ENCODE peak calls at places on chromosomes 12 and 14, in four cellular contexts. F, V, M and X are unnamed samples.

GRCh38 chr12:87344699-87345098 is 684.5 kb downstream of the C12orf50 start:
- DNase-seq in F (no peak), V (no peak), M (no peak), X (peak; percentile 9)

GRCh38 chr12:26185532-26186320 is 9.6 kb upstream of the SSPN start:
- DNase-seq in F (no peak), V (no peak), M (no peak), X (peak; percentile 51)

GRCh38 chr12:6047249-6048227 is 76.9 kb downstream of the VWF start:
- DNase-seq in F (no peak), V (no peak), M (peak; percentile 99), X (no peak)

GRCh38 chr12:11652351-11653040 is 3.0 kb downstream of the ETV6 start:
- DNase-seq in F (no peak), V (no peak), M (peak; percentile 67), X (no peak)

GRCh38 chr12:64099430-64099829 is 122.7 kb downstream of the KICS2 start:
- DNase-seq in F (no peak), V (no peak), M (peak; percentile 96), X (no peak)

GRCh38 chr12:82682851-82683261 is 3.9 kb upstream of the TMTC2 start:
- DNase-seq in F (no peak), V (no peak), M (no peak), X (no peak)

GRCh38 chr14:54556535-54556934 is 10.4 kb upstream of the SAMD4A start:
- DNase-seq in F (no peak), V (no peak), M (no peak), X (peak; percentile 73)

GRCh38 chr12:122875590-122876220 is 20.2 kb downstream of the VPS37B start:
- DNase-seq in F (no peak), V (no peak), M (no peak), X (no peak)

GRCh38 chr12:20314325-20314724 is 54.0 kb upstream of the PDE3A start:
- DNase-seq in F (no peak), V (no peak), M (peak; percentile 21), X (no peak)

GRCh38 chr12:10497602-10498001 is 8.1 kb upstream of the EIF2S3B start:
- DNase-seq in F (no peak), V (no peak), M (no peak), X (no peak)

GRCh38 chr12:46998811-46999368 is 80.5 kb upstream of the PCED1B start:
- DNase-seq in F (no peak), V (no peak), M (peak; percentile 82), X (no peak)

GRCh38 chr12:57133916-57134315 is 5.6 kb downstream of the LRP1 start:
- DNase-seq in F (no peak), V (no peak), M (no peak), X (no peak)

GRCh38 chr12:51021694-51022093 is 4.5 kb downstream of the SLC11A2 start:
- DNase-seq in F (no peak), V (no peak), M (no peak), X (no peak)

GRCh38 chr12:78293039-78293686 is 462.5 kb downstream of the NAV3 start:
- DNase-seq in F (no peak), V (no peak), M (peak; percentile 28), X (no peak)

GRCh38 chr14:34254596-34254995 is 207.4 kb downstream of the SPTSSA start:
- DNase-seq in F (no peak), V (no peak), M (no peak), X (no peak)

GRCh38 chr12:29547151-29547561 is 49.7 kb upstream of the OVCH1 start:
- DNase-seq in F (no peak), V (no peak), M (peak; percentile 85), X (peak; percentile 57)

GRCh38 chr12:29545102-29545467 is 47.6 kb upstream of the OVCH1 start:
- DNase-seq in F (no peak), V (no peak), M (no peak), X (no peak)

GRCh38 chr12:29544428-29545101 is 47.1 kb upstream of the OVCH1 start:
- DNase-seq in F (no peak), V (no peak), M (no peak), X (no peak)

GRCh38 chr12:29546000-29546399 is 48.5 kb upstream of the OVCH1 start:
- DNase-seq in F (no peak), V (no peak), M (peak; percentile 18), X (peak; percentile 42)

DNA sequence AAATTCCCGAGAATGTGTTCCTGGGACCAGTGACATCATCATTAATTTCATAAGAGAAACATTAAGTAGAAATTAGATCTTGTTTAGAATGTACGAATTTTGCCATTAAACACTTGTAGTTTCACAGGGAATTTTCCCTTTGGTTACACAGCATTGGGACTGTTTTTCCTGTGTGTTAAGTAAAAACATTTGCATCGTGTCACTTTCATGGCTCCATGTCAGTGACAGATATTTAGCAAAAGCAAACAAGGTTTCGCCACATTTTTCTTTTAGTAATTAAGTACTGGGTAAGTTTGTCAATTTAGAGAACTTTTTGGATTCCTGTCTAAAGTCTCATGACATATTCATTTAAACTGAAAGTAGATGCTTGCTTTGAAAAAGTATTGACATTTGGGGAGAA is 45.5 kb upstream of the OVCH1 start:
- DNase-seq in F (no peak), V (no peak), M (no peak), X (no peak)
- H3K4me3 ChIP-seq in F (no peak overlapping the region), V (no peak overlapping the region), M (no peak overlapping the region), X (no peak overlapping the region)

GRCh38 chr12:115097406-115097805 is 413.4 kb upstream of the TBX3 start:
- DNase-seq in F (no peak), V (no peak), M (no peak), X (no peak)

GRCh38 chr12:115093261-115093660 is 409.3 kb upstream of the TBX3 start:
- DNase-seq in F (no peak), V (no peak), M (no peak), X (no peak)

GRCh38 chr12:115094163-115094816 is 410.3 kb upstream of the TBX3 start:
- DNase-seq in F (no peak), V (no peak), M (no peak), X (no peak)

GRCh38 chr12:115096673-115097349 is 412.8 kb upstream of the TBX3 start:
- DNase-seq in F (no peak), V (no peak), M (peak; percentile 45), X (peak; percentile 14)

GRCh38 chr12:115095073-115095748 is 411.2 kb upstream of the TBX3 start:
- DNase-seq in F (no peak), V (no peak), M (no peak), X (no peak)
- H3K4me2 ChIP-seq in F (no peak overlapping the region), V (no peak overlapping the region), M (no peak overlapping the region), X (no peak overlapping the region)

GRCh38 chr12:132071837-132072384 is 72.2 kb downstream of the DDX51 start:
- DNase-seq in F (no peak), V (no peak), M (no peak), X (no peak)
- H3K79me1 ChIP-seq in F (no peaks in the 10 kb centered on the region), V (no peaks in the 10 kb centered on the region), M (no peaks in the 10 kb centered on the region), X (no peaks in the 10 kb centered on the region)

DNA sequence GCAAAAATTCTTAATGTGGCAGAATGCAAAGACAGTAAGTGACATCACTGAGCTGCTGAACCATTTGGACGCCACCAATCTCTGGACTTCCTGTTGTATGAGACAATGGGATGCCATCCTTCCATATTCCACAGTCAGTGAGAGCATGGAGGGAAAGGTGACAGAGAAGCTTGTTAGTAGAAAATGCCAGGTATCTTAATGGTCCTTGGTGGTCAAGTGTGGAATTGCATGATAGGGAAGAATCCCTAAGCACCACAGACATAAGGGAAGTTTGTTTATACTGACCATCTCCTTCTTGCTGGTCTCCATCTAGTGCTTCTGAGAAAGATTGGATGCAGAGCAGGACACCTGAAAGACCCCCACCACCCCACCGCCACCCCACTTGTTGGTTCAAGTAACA is 1410.0 kb upstream of the TMEM132C start:
- DNase-seq in F (no peak), V (no peak), M (no peak), X (peak; percentile 40)
- H3K4me3 ChIP-seq in F (no peak overlapping the region), V (no peak overlapping the region), M (no peak overlapping the region), X (no peak overlapping the region)

GRCh38 chr14:35362441-35362840 is 42.1 kb downstream of the NFKBIA start:
- DNase-seq in F (no peak), V (no peak), M (no peak), X (no peak)

GRCh38 chr14:35365130-35366047 is 39.2 kb downstream of the NFKBIA start:
- DNase-seq in F (no peak), V (no peak), M (peak; percentile 92), X (peak; percentile 48)

GRCh38 chr14:35361141-35361480 is 43.4 kb downstream of the NFKBIA start:
- DNase-seq in F (no peak), V (no peak), M (no peak), X (no peak)

GRCh38 chr14:35366048-35366428 is 38.5 kb downstream of the NFKBIA start:
- DNase-seq in F (no peak), V (no peak), M (peak; percentile 74), X (no peak)

GRCh38 chr14:35362911-35363374 is 41.6 kb downstream of the NFKBIA start:
- DNase-seq in F (no peak), V (no peak), M (peak; percentile 88), X (no peak)
- H3K4me2 ChIP-seq in F (no peak overlapping the region), V (no peak overlapping the region), M (peak overlapping the region; percentile 28), X (no peak overlapping the region)

GRCh38 chr14:68634874-68635601 is 157.8 kb downstream of the ZFP36L1 start:
- DNase-seq in F (peak; percentile 28), V (no peak), M (no peak), X (no peak)
- H3K79me1 ChIP-seq in F (no peaks in the 10 kb centered on the region), V (no peaks in the 10 kb centered on the region), M (no peaks in the 10 kb centered on the region), X (no peaks in the 10 kb centered on the region)

DNA sequence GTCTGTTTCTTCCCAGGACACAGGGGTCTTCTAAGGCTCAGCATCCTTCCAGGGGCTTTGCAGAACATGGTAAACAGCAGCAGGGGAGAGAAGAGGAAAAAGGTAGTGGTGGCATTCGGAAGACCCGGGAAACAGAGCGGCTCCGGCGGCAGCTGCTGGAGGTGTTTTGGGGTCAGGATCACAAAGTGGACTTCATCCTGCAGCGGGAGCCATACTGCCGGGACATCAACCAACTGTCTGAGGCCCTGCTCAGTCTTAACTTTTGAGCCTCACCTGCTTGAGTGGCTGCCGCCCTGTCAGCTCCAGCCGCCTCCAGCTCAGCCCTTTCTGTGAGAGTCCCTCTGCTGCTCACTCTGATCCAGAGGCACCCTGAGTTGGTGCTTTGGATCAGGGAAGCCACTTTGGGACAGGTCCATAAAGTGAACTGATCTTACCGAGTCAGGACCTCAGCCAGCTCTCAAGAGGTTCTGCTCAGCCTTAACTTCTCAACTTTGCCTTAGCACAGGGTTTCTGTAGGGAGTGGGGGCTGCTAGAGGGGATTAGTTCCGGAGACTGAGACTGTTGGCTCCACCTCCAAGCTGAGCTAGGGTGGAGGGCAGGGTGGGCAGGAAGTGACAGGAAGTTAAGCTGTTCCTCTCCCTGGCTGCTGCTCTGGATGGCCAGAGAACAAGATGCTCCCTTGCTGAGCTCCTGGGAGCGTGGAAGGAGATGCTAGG is 5.4 kb downstream of the SDR39U1 start:
- DNase-seq in F (no peak), V (no peak), M (no peak), X (no peak)
- H3K4me3 ChIP-seq in F (no peak overlapping the region), V (no peak overlapping the region), M (no peak overlapping the region), X (no peak overlapping the region)

GRCh38 chr12:114221976-114222630 is 183.8 kb downstream of the TBX5 start:
- DNase-seq in F (no peak), V (no peak), M (no peak), X (peak; percentile 28)

GRCh38 chr12:114220311-114220710 is 185.6 kb downstream of the TBX5 start:
- DNase-seq in F (no peak), V (no peak), M (no peak), X (peak; percentile 32)

GRCh38 chr12:114218136-114218535 is 187.8 kb downstream of the TBX5 start:
- DNase-seq in F (no peak), V (no peak), M (no peak), X (no peak)

GRCh38 chr12:114226241-114226928 is 179.6 kb downstream of the TBX5 start:
- DNase-seq in F (peak; percentile 52), V (no peak), M (no peak), X (peak; percentile 63)

GRCh38 chr12:114221136-114221838 is 184.7 kb downstream of the TBX5 start:
- DNase-seq in F (no peak), V (no peak), M (no peak), X (no peak)
- H3K4me2 ChIP-seq in F (no peak overlapping the region), V (no peak overlapping the region), M (no peak overlapping the region), X (no peak overlapping the region)